ENCODE peak calls at places on chromosomes 7 and 10, in four cellular contexts. H, V, O and R are unnamed samples.

GRCh38 chr10:10891437-10891836 is 126.2 kb upstream of the CELF2 start:
- DNase-seq in H (no peak), V (no peak), O (no peak), R (no peak)

GRCh38 chr7:121366852-121367431 is 29.2 kb downstream of the FAM3C start:
- DNase-seq in V (no peak), O (no peak), H (peak), R (peak)

GRCh38 chr10:119030421-119031250 is 1.1 kb downstream of the NANOS1 start:
- DNase-seq in O (peak), V (peak), H (peak), R (peak)

GRCh38 chr10:66627156-66627555 is 298.7 kb upstream of the LRRTM3 start:
- DNase-seq in V (no peak), O (no peak), H (no peak), R (peak)

GRCh38 chr10:72086466-72087391 is 1.6 kb downstream of the SPOCK2 start:
- DNase-seq in O (no peak), V (no peak), H (peak), R (peak)

GRCh38 chr10:71882813-71883746 is 32.0 kb upstream of the PSAP start:
- DNase-seq in O (no peak), H (no peak), V (no peak), R (peak)

GRCh38 chr10:15237351-15237750 is 68.9 kb upstream of the NMT2 start:
- DNase-seq in O (no peak), H (no peak), V (no peak), R (no peak)

GRCh38 chr10:79018591-79019011 is 50.2 kb upstream of the ZMIZ1 start:
- DNase-seq in O (no peak), H (no peak), V (no peak), R (no peak)

GRCh38 chr10:103678104-103678526 is 177.3 kb downstream of the SH3PXD2A start:
- DNase-seq in O (no peak), V (no peak), H (peak), R (peak)

GRCh38 chr7:101555269-101555920 is 73.7 kb downstream of the MYL10 start:
- DNase-seq in V (no peak), H (no peak), O (no peak), R (no peak)

GRCh38 chr10:93357680-93358079 is 124.5 kb downstream of the MYOF start:
- DNase-seq in H (no peak), O (peak), V (peak), R (peak)

GRCh38 chr7:134741901-134742635 is 37.4 kb upstream of the CALD1 start:
- DNase-seq in H (no peak), V (no peak), O (no peak), R (no peak)

GRCh38 chr7:55572378-55573233 is at the start of gene VOPP1:
- DNase-seq in O (no peak), H (peak), V (peak), R (peak)

GRCh38 chr10:75234683-75235374 is 928 bp downstream of the COMTD1 start:
- DNase-seq in H (no peak), V (peak), O (no peak), R (peak)

GRCh38 chr10:87960230-87960629 is 96.8 kb downstream of the PTEN start:
- DNase-seq in O (no peak), H (no peak), V (no peak), R (no peak)

GRCh38 chr10:120732643-120733313 is 118.4 kb upstream of the WDR11 start:
- DNase-seq in O (no peak), V (no peak), H (no peak), R (no peak)

GRCh38 chr10:100743626-100744135 is 1.7 kb upstream of the PAX2 start:
- DNase-seq in H (peak), O (no peak), V (no peak), R (peak)

GRCh38 chr7:98659746-98660145 is 42.7 kb downstream of the NPTX2 start:
- DNase-seq in O (no peak), H (no peak), V (no peak), R (no peak)

GRCh38 chr10:61894150-61894549 is 7.3 kb upstream of the ARID5B start:
- DNase-seq in O (no peak), H (no peak), V (no peak), R (no peak)

GRCh38 chr7:143284591-143285453 is at the start of gene TMEM139:
- DNase-seq in O (no peak), V (no peak), H (no peak), R (no peak)

GRCh38 chr10:29773675-29774091 is 138.9 kb upstream of the SVIL start:
- DNase-seq in V (no peak), H (no peak), O (no peak), R (no peak)

GRCh38 chr10:7121154-7121797 is 289.6 kb downstream of the SFMBT2 start:
- DNase-seq in H (peak), V (peak), O (no peak), R (peak)

GRCh38 chr7:73770002-73770859 is at the start of gene CLDN3:
- DNase-seq in O (no peak), H (no peak), V (peak), R (peak)

GRCh38 chr10:30647089-30647488 is 17.5 kb upstream of the LYZL2 start:
- DNase-seq in O (no peak), V (no peak), H (no peak), R (no peak)

GRCh38 chr10:49001402-49001801 is 61.8 kb upstream of the LRRC18 start:
- DNase-seq in V (peak), O (no peak), H (no peak), R (no peak)